ENCODE peak calls at places on chromosome 22, in five cellular contexts. I is epithelial cell of proximal tubule, V is heart left ventricle, B is germinal center, U is EL. O is an unnamed sample.

GRCh38 chr22:35352214-35353111 is 28.4 kb upstream of the HMOX1 start:
- DNase-seq in I (no peak), B (peak), V (peak), U (no peak), O (peak)

GRCh38 chr22:46070722-46071450 is 79.4 kb upstream of the PPARA start:
- DNase-seq in B (peak), V (peak), U (peak), I (no peak), O (peak)

GRCh38 chr22:17884084-17884483 is 109.8 kb upstream of the BID start:
- DNase-seq in V (no peak), U (no peak), B (no peak), I (no peak), O (no peak)

GRCh38 chr22:47391169-47392053 is 629.0 kb downstream of the TBC1D22A start:
- DNase-seq in V (peak), U (no peak), I (no peak), B (no peak), O (no peak)

GRCh38 chr22:44026630-44027511 is 2.8 kb downstream of the PARVB start:
- DNase-seq in V (peak), I (no peak), B (peak), U (peak), O (peak)

GRCh38 chr22:38452373-38453064 is 2.5 kb downstream of the KCNJ4 start:
- DNase-seq in B (no peak), I (no peak), V (peak), U (peak), O (peak)

GRCh38 chr22:20088263-20088648 is 8.2 kb downstream of the DGCR8 start:
- DNase-seq in U (no peak), I (no peak), V (peak), B (no peak), O (no peak)

GRCh38 chr22:35712672-35713071 is 5.0 kb upstream of the APOL5 start:
- DNase-seq in I (no peak), U (no peak), B (no peak), V (no peak), O (no peak)

GRCh38 chr22:40044102-40044869 is 49.5 kb downstream of the FAM83F start:
- DNase-seq in V (peak), U (peak), B (peak), I (peak), O (peak)

GRCh38 chr22:22207845-22208564 is 36.6 kb upstream of the VPREB1 start:
- DNase-seq in U (peak), B (peak), V (peak), I (peak), O (peak)

GRCh38 chr22:23137905-23138520 is 3.8 kb downstream of the RSPH14 start:
- DNase-seq in B (peak), V (no peak), I (no peak), U (peak), O (peak)

GRCh38 chr22:39308614-39309363 is 10.6 kb downstream of the RPL3 start:
- DNase-seq in I (no peak), V (peak), U (peak), B (no peak), O (peak)

GRCh38 chr22:45784357-45785277 is 113.0 kb downstream of the ATXN10 start:
- DNase-seq in V (peak), I (peak), B (no peak), U (no peak), O (no peak)

O was measured in GM23248.